ENCODE peak calls at places on chromosomes 5 and 9, in nine cellular contexts. One of them, this sample, is unnamed.

GRCh38 chr5:55868846-55869245 is 17.7 kb downstream of the IL31RA start:
- DNase-seq in T-helper 1 cell: peak; percentile 23
- DNase-seq in neuronal stem cell: no peak
- DNase-seq in OCI-M1: peak; percentile 52
- DNase-seq in natural killer cell: no peak
- DNase-seq in kidney epithelial cell: peak; percentile 98
- DNase-seq in spleen: no peak
- DNase-seq in NCI-H1105 treated with DMSO at 0.1 percent for 48 hours: no peak
- DNase-seq in naive thymus-derived CD4-positive, alpha-beta T cell: no peak
- DNase-seq in this sample: peak; percentile 86

GRCh38 chr9:94697972-94698581 is 28.4 kb upstream of the AOPEP start:
- DNase-seq in kidney epithelial cell: peak; percentile 95
- DNase-seq in neuronal stem cell: no peak
- DNase-seq in natural killer cell: no peak
- DNase-seq in naive thymus-derived CD4-positive, alpha-beta T cell: no peak
- DNase-seq in NCI-H1105 treated with DMSO at 0.1 percent for 48 hours: no peak
- DNase-seq in spleen: no peak
- DNase-seq in OCI-M1: no peak
- DNase-seq in T-helper 1 cell: no peak
- DNase-seq in this sample: no peak

GRCh38 chr9:136117291-136118060 is 1.2 kb downstream of the TMEM250 start:
- DNase-seq in naive thymus-derived CD4-positive, alpha-beta T cell: no peak
- DNase-seq in NCI-H1105 treated with DMSO at 0.1 percent for 48 hours: no peak
- DNase-seq in neuronal stem cell: no peak
- DNase-seq in OCI-M1: peak; percentile 61
- DNase-seq in natural killer cell: no peak
- DNase-seq in T-helper 1 cell: peak; percentile 56
- DNase-seq in kidney epithelial cell: no peak
- DNase-seq in spleen: peak; percentile 85
- DNase-seq in this sample: no peak

GRCh38 chr5:117143381-117143780 is 568.8 kb upstream of the SEMA6A start:
- DNase-seq in naive thymus-derived CD4-positive, alpha-beta T cell: no peak
- DNase-seq in spleen: no peak
- DNase-seq in NCI-H1105 treated with DMSO at 0.1 percent for 48 hours: no peak
- DNase-seq in neuronal stem cell: no peak
- DNase-seq in natural killer cell: no peak
- DNase-seq in OCI-M1: no peak
- DNase-seq in T-helper 1 cell: no peak
- DNase-seq in kidney epithelial cell: no peak
- DNase-seq in this sample: no peak

GRCh38 chr5:65299841-65300240 is 181.9 kb downstream of the ADAMTS6 start:
- DNase-seq in neuronal stem cell: no peak
- DNase-seq in naive thymus-derived CD4-positive, alpha-beta T cell: no peak
- DNase-seq in NCI-H1105 treated with DMSO at 0.1 percent for 48 hours: no peak
- DNase-seq in kidney epithelial cell: no peak
- DNase-seq in natural killer cell: no peak
- DNase-seq in OCI-M1: no peak
- DNase-seq in spleen: no peak
- DNase-seq in T-helper 1 cell: no peak
- DNase-seq in this sample: no peak

GRCh38 chr5:157740211-157740610 is 3.3 kb upstream of the LSM11 start:
- DNase-seq in spleen: no peak
- DNase-seq in kidney epithelial cell: no peak
- DNase-seq in OCI-M1: peak; percentile 15
- DNase-seq in natural killer cell: no peak
- DNase-seq in NCI-H1105 treated with DMSO at 0.1 percent for 48 hours: peak; percentile 1
- DNase-seq in naive thymus-derived CD4-positive, alpha-beta T cell: peak; percentile 16
- DNase-seq in T-helper 1 cell: peak; percentile 50
- DNase-seq in neuronal stem cell: no peak
- DNase-seq in this sample: no peak

GRCh38 chr5:93649234-93649900 is 66.3 kb downstream of the NR2F1 start:
- DNase-seq in T-helper 1 cell: no peak
- DNase-seq in OCI-M1: no peak
- DNase-seq in neuronal stem cell: no peak
- DNase-seq in spleen: no peak
- DNase-seq in naive thymus-derived CD4-positive, alpha-beta T cell: no peak
- DNase-seq in kidney epithelial cell: no peak
- DNase-seq in NCI-H1105 treated with DMSO at 0.1 percent for 48 hours: no peak
- DNase-seq in natural killer cell: no peak
- DNase-seq in this sample: no peak

GRCh38 chr5:139164020-139164419 is 34.1 kb downstream of the SIL1 start:
- DNase-seq in OCI-M1: peak; percentile 68
- DNase-seq in naive thymus-derived CD4-positive, alpha-beta T cell: no peak
- DNase-seq in spleen: no peak
- DNase-seq in neuronal stem cell: no peak
- DNase-seq in kidney epithelial cell: no peak
- DNase-seq in natural killer cell: no peak
- DNase-seq in NCI-H1105 treated with DMSO at 0.1 percent for 48 hours: no peak
- DNase-seq in T-helper 1 cell: no peak
- DNase-seq in this sample: peak; percentile 73

GRCh38 chr5:142866563-142867275 is 96.5 kb downstream of the ARHGAP26 start:
- DNase-seq in naive thymus-derived CD4-positive, alpha-beta T cell: peak; percentile 58
- DNase-seq in T-helper 1 cell: peak; percentile 71
- DNase-seq in kidney epithelial cell: no peak
- DNase-seq in spleen: no peak
- DNase-seq in neuronal stem cell: peak; percentile 42
- DNase-seq in natural killer cell: no peak
- DNase-seq in NCI-H1105 treated with DMSO at 0.1 percent for 48 hours: peak; percentile 52
- DNase-seq in OCI-M1: peak; percentile 96
- DNase-seq in this sample: no peak

GRCh38 chr5:891837-892389 is 688 bp downstream of the BRD9 start:
- DNase-seq in T-helper 1 cell: peak; percentile 15
- DNase-seq in OCI-M1: peak; percentile 43
- DNase-seq in kidney epithelial cell: no peak
- DNase-seq in naive thymus-derived CD4-positive, alpha-beta T cell: no peak
- DNase-seq in neuronal stem cell: no peak
- DNase-seq in natural killer cell: no peak
- DNase-seq in NCI-H1105 treated with DMSO at 0.1 percent for 48 hours: no peak
- DNase-seq in spleen: no peak
- DNase-seq in this sample: no peak

GRCh38 chr9:111375817-111376564 is 46.0 kb upstream of the OR2K2 start:
- DNase-seq in spleen: no peak
- DNase-seq in kidney epithelial cell: no peak
- DNase-seq in naive thymus-derived CD4-positive, alpha-beta T cell: no peak
- DNase-seq in T-helper 1 cell: no peak
- DNase-seq in natural killer cell: no peak
- DNase-seq in OCI-M1: no peak
- DNase-seq in neuronal stem cell: no peak
- DNase-seq in NCI-H1105 treated with DMSO at 0.1 percent for 48 hours: no peak
- DNase-seq in this sample: no peak

GRCh38 chr5:103138202-103138601 is 18.1 kb downstream of the PPIP5K2 start:
- DNase-seq in neuronal stem cell: no peak
- DNase-seq in natural killer cell: no peak
- DNase-seq in OCI-M1: no peak
- DNase-seq in spleen: no peak
- DNase-seq in naive thymus-derived CD4-positive, alpha-beta T cell: no peak
- DNase-seq in kidney epithelial cell: no peak
- DNase-seq in T-helper 1 cell: no peak
- DNase-seq in NCI-H1105 treated with DMSO at 0.1 percent for 48 hours: no peak
- DNase-seq in this sample: no peak

GRCh38 chr9:134547161-134548100 is 94.2 kb upstream of the COL5A1 start:
- DNase-seq in neuronal stem cell: no peak
- DNase-seq in naive thymus-derived CD4-positive, alpha-beta T cell: no peak
- DNase-seq in kidney epithelial cell: peak; percentile 23
- DNase-seq in OCI-M1: no peak
- DNase-seq in natural killer cell: no peak
- DNase-seq in NCI-H1105 treated with DMSO at 0.1 percent for 48 hours: no peak
- DNase-seq in spleen: peak; percentile 46
- DNase-seq in T-helper 1 cell: no peak
- DNase-seq in this sample: no peak

GRCh38 chr5:83577036-83577636 is 105.6 kb downstream of the VCAN start:
- DNase-seq in T-helper 1 cell: no peak
- DNase-seq in natural killer cell: no peak
- DNase-seq in kidney epithelial cell: no peak
- DNase-seq in naive thymus-derived CD4-positive, alpha-beta T cell: no peak
- DNase-seq in neuronal stem cell: no peak
- DNase-seq in OCI-M1: no peak
- DNase-seq in spleen: no peak
- DNase-seq in NCI-H1105 treated with DMSO at 0.1 percent for 48 hours: no peak
- DNase-seq in this sample: no peak

GRCh38 chr5:111930407-111930806 is 173.4 kb upstream of the NREP start:
- DNase-seq in neuronal stem cell: no peak
- DNase-seq in kidney epithelial cell: no peak
- DNase-seq in T-helper 1 cell: no peak
- DNase-seq in spleen: no peak
- DNase-seq in natural killer cell: no peak
- DNase-seq in naive thymus-derived CD4-positive, alpha-beta T cell: no peak
- DNase-seq in NCI-H1105 treated with DMSO at 0.1 percent for 48 hours: no peak
- DNase-seq in OCI-M1: no peak
- DNase-seq in this sample: peak; percentile 46

GRCh38 chr9:127589955-127590370 is 22.1 kb upstream of the STXBP1 start:
- DNase-seq in NCI-H1105 treated with DMSO at 0.1 percent for 48 hours: peak; percentile 82
- DNase-seq in OCI-M1: peak; percentile 66
- DNase-seq in kidney epithelial cell: no peak
- DNase-seq in neuronal stem cell: peak; percentile 68
- DNase-seq in T-helper 1 cell: no peak
- DNase-seq in naive thymus-derived CD4-positive, alpha-beta T cell: no peak
- DNase-seq in spleen: no peak
- DNase-seq in natural killer cell: no peak
- DNase-seq in this sample: no peak

GRCh38 chr5:110896901-110897300 is 158.1 kb downstream of the SLC25A46 start:
- DNase-seq in kidney epithelial cell: no peak
- DNase-seq in spleen: no peak
- DNase-seq in NCI-H1105 treated with DMSO at 0.1 percent for 48 hours: no peak
- DNase-seq in T-helper 1 cell: no peak
- DNase-seq in neuronal stem cell: no peak
- DNase-seq in naive thymus-derived CD4-positive, alpha-beta T cell: no peak
- DNase-seq in natural killer cell: no peak
- DNase-seq in OCI-M1: no peak
- DNase-seq in this sample: no peak

GRCh38 chr9:75775173-75775572 is 115.3 kb upstream of the PCSK5 start:
- DNase-seq in kidney epithelial cell: no peak
- DNase-seq in natural killer cell: no peak
- DNase-seq in NCI-H1105 treated with DMSO at 0.1 percent for 48 hours: no peak
- DNase-seq in spleen: no peak
- DNase-seq in OCI-M1: no peak
- DNase-seq in neuronal stem cell: no peak
- DNase-seq in naive thymus-derived CD4-positive, alpha-beta T cell: no peak
- DNase-seq in T-helper 1 cell: no peak
- DNase-seq in this sample: no peak

GRCh38 chr9:106893088-106893487 is 30.1 kb downstream of the ZNF462 start:
- DNase-seq in NCI-H1105 treated with DMSO at 0.1 percent for 48 hours: no peak
- DNase-seq in natural killer cell: no peak
- DNase-seq in neuronal stem cell: no peak
- DNase-seq in T-helper 1 cell: no peak
- DNase-seq in spleen: no peak
- DNase-seq in kidney epithelial cell: no peak
- DNase-seq in OCI-M1: peak; percentile 73
- DNase-seq in naive thymus-derived CD4-positive, alpha-beta T cell: no peak
- DNase-seq in this sample: no peak

GRCh38 chr9:17744786-17745185 is 165.9 kb downstream of the SH3GL2 start:
- DNase-seq in spleen: no peak
- DNase-seq in naive thymus-derived CD4-positive, alpha-beta T cell: no peak
- DNase-seq in OCI-M1: peak; percentile 42
- DNase-seq in T-helper 1 cell: no peak
- DNase-seq in NCI-H1105 treated with DMSO at 0.1 percent for 48 hours: no peak
- DNase-seq in natural killer cell: no peak
- DNase-seq in kidney epithelial cell: no peak
- DNase-seq in neuronal stem cell: peak; percentile 53
- DNase-seq in this sample: no peak

GRCh38 chr5:42944989-42945388 is 95.1 kb downstream of the ANXA2R start:
- DNase-seq in neuronal stem cell: no peak
- DNase-seq in T-helper 1 cell: no peak
- DNase-seq in naive thymus-derived CD4-positive, alpha-beta T cell: no peak
- DNase-seq in spleen: no peak
- DNase-seq in OCI-M1: no peak
- DNase-seq in kidney epithelial cell: peak; percentile 80
- DNase-seq in NCI-H1105 treated with DMSO at 0.1 percent for 48 hours: no peak
- DNase-seq in natural killer cell: no peak
- DNase-seq in this sample: no peak

GRCh38 chr5:149456597-149457392 is 77.7 kb upstream of the IL17B start:
- DNase-seq in spleen: no peak
- DNase-seq in neuronal stem cell: no peak
- DNase-seq in kidney epithelial cell: no peak
- DNase-seq in naive thymus-derived CD4-positive, alpha-beta T cell: no peak
- DNase-seq in NCI-H1105 treated with DMSO at 0.1 percent for 48 hours: no peak
- DNase-seq in OCI-M1: peak; percentile 96
- DNase-seq in T-helper 1 cell: no peak
- DNase-seq in natural killer cell: no peak
- DNase-seq in this sample: no peak

GRCh38 chr5:126433708-126434107 is 10.5 kb downstream of the GRAMD2B start:
- DNase-seq in kidney epithelial cell: no peak
- DNase-seq in NCI-H1105 treated with DMSO at 0.1 percent for 48 hours: no peak
- DNase-seq in naive thymus-derived CD4-positive, alpha-beta T cell: no peak
- DNase-seq in neuronal stem cell: no peak
- DNase-seq in natural killer cell: no peak
- DNase-seq in spleen: no peak
- DNase-seq in T-helper 1 cell: no peak
- DNase-seq in OCI-M1: no peak
- DNase-seq in this sample: no peak

GRCh38 chr9:37371565-37372464 is 50.7 kb upstream of the GRHPR start:
- DNase-seq in OCI-M1: peak; percentile 30
- DNase-seq in spleen: no peak
- DNase-seq in neuronal stem cell: no peak
- DNase-seq in naive thymus-derived CD4-positive, alpha-beta T cell: no peak
- DNase-seq in kidney epithelial cell: no peak
- DNase-seq in T-helper 1 cell: no peak
- DNase-seq in NCI-H1105 treated with DMSO at 0.1 percent for 48 hours: no peak
- DNase-seq in natural killer cell: no peak
- DNase-seq in this sample: no peak

GRCh38 chr9:19918630-19919029 is 129.8 kb upstream of the SLC24A2 start:
- DNase-seq in kidney epithelial cell: no peak
- DNase-seq in OCI-M1: peak; percentile 55
- DNase-seq in neuronal stem cell: no peak
- DNase-seq in T-helper 1 cell: no peak
- DNase-seq in NCI-H1105 treated with DMSO at 0.1 percent for 48 hours: no peak
- DNase-seq in spleen: no peak
- DNase-seq in naive thymus-derived CD4-positive, alpha-beta T cell: no peak
- DNase-seq in natural killer cell: no peak
- DNase-seq in this sample: no peak

GRCh38 chr5:159785639-159786038 is 130.6 kb upstream of the ADRA1B start:
- DNase-seq in kidney epithelial cell: no peak
- DNase-seq in OCI-M1: no peak
- DNase-seq in neuronal stem cell: no peak
- DNase-seq in spleen: no peak
- DNase-seq in T-helper 1 cell: no peak
- DNase-seq in natural killer cell: no peak
- DNase-seq in NCI-H1105 treated with DMSO at 0.1 percent for 48 hours: no peak
- DNase-seq in naive thymus-derived CD4-positive, alpha-beta T cell: no peak
- DNase-seq in this sample: no peak

GRCh38 chr9:75198436-75198835 is 110.1 kb downstream of the OSTF1 start:
- DNase-seq in spleen: no peak
- DNase-seq in natural killer cell: no peak
- DNase-seq in neuronal stem cell: no peak
- DNase-seq in kidney epithelial cell: no peak
- DNase-seq in naive thymus-derived CD4-positive, alpha-beta T cell: no peak
- DNase-seq in OCI-M1: no peak
- DNase-seq in NCI-H1105 treated with DMSO at 0.1 percent for 48 hours: no peak
- DNase-seq in T-helper 1 cell: no peak
- DNase-seq in this sample: no peak

This sample was measured in CD14-positive monocyte.